ENCODE peak calls at places on chromosome 9, in five cellular contexts. L is upper lobe of right lung; I is pancreas; Q is RPMI8226; R is activated T-cell treated with anti-CD3 and anti-CD28 coated beads, Interleukin-2, amount 50 U/mL, for 4 hours. P is an unnamed sample.

GRCh38 chr9:129550199-129550839 is 70.6 kb downstream of the C9orf50 start:
- DNase-seq in R (no peak), L (peak), Q (peak), I (peak), P (peak)

GRCh38 chr9:136981588-136982231 is 1.1 kb upstream of the LCNL1 start:
- DNase-seq in R (no peak), L (no peak), Q (no peak), I (peak), P (no peak)

GRCh38 chr9:70412678-70413426 is 1.6 kb downstream of the KLF9 start:
- DNase-seq in I (peak), Q (peak), R (peak), L (peak), P (no peak)

GRCh38 chr9:125241863-125242739 is 958 bp upstream of the HSPA5 start:
- DNase-seq in R (peak), I (peak), Q (no peak), L (peak), P (no peak)

GRCh38 chr9:77386187-77386586 is 208.9 kb downstream of the VPS13A start:
- DNase-seq in Q (no peak), L (no peak), R (no peak), I (no peak), P (no peak)

GRCh38 chr9:20921362-20921761 is 110.1 kb downstream of the HACD4 start:
- DNase-seq in I (no peak), Q (no peak), R (no peak), L (no peak), P (no peak)

GRCh38 chr9:122779181-122779580 is 9.6 kb upstream of the OR5C1 start:
- DNase-seq in Q (no peak), R (no peak), I (no peak), L (no peak), P (no peak)

GRCh38 chr9:121884057-121884512 is 209.0 kb downstream of the TTLL11 start:
- DNase-seq in R (no peak), L (no peak), I (no peak), Q (no peak), P (no peak)

GRCh38 chr9:77149879-77150278 is 27.5 kb upstream of the VPS13A start:
- DNase-seq in I (no peak), L (no peak), Q (no peak), R (no peak), P (no peak)

GRCh38 chr9:137254624-137255447 is at the start of gene NELFB:
- DNase-seq in I (peak), L (peak), Q (peak), R (peak), P (peak)

GRCh38 chr9:6598249-6598725 is 47.2 kb downstream of the GLDC start:
- DNase-seq in R (no peak), Q (no peak), L (no peak), I (no peak), P (no peak)

GRCh38 chr9:129776938-129777768 is 24.3 kb upstream of the PTGES start:
- DNase-seq in L (peak), I (peak), Q (peak), R (no peak), P (no peak)

GRCh38 chr9:129803679-129804065 is 688 bp downstream of the TOR1B start:
- DNase-seq in R (no peak), Q (no peak), L (no peak), I (no peak), P (no peak)

GRCh38 chr9:124274738-124275137 is 17.0 kb downstream of the NEK6 start:
- DNase-seq in Q (no peak), L (no peak), R (no peak), I (no peak), P (no peak)

GRCh38 chr9:95057121-95057520 is 260.4 kb downstream of the FANCC start:
- DNase-seq in Q (no peak), R (no peak), L (no peak), I (no peak), P (no peak)

GRCh38 chr9:37156781-37157356 is 36.5 kb downstream of the ZCCHC7 start:
- DNase-seq in I (no peak), L (no peak), Q (no peak), R (no peak), P (no peak)

GRCh38 chr9:34547960-34548603 is 25.3 kb upstream of the ENHO start:
- DNase-seq in I (peak), L (peak), R (no peak), Q (peak), P (no peak)

GRCh38 chr9:111542497-111543254 is 17.7 kb downstream of the ZNF483 start:
- DNase-seq in R (no peak), Q (no peak), I (no peak), L (no peak), P (no peak)

GRCh38 chr9:35749515-35750255 is 598 bp downstream of the RGP1 start:
- DNase-seq in L (peak), R (peak), Q (peak), I (peak), P (no peak)

GRCh38 chr9:75687359-75687953 is 203.0 kb upstream of the PCSK5 start:
- DNase-seq in L (no peak), Q (no peak), R (no peak), I (no peak), P (no peak)

GRCh38 chr9:136942112-136942880 is 2.2 kb downstream of the FBXW5 start:
- DNase-seq in I (peak), L (peak), R (no peak), Q (no peak), P (no peak)

GRCh38 chr9:94847486-94847885 is 121.0 kb downstream of the AOPEP start:
- DNase-seq in I (no peak), R (no peak), Q (no peak), L (no peak), P (no peak)

GRCh38 chr9:131483319-131484050 is 19.2 kb upstream of the POMT1 start:
- DNase-seq in L (no peak), I (peak), Q (no peak), R (no peak), P (no peak)

GRCh38 chr9:136095495-136096058 is 488 bp upstream of the NACC2 start:
- DNase-seq in R (no peak), I (no peak), Q (peak), L (no peak), P (no peak)

GRCh38 chr9:137788561-137789294 is 88.9 kb upstream of the CACNA1B start:
- DNase-seq in L (peak), I (no peak), Q (no peak), R (no peak), P (no peak)

GRCh38 chr9:108813951-108814601 is 41.7 kb downstream of the ACTL7B start:
- DNase-seq in Q (no peak), L (no peak), R (no peak), I (no peak), P (no peak)